ENCODE peak calls at places on chromosomes 12 and 14, in nine cellular contexts. A is H9; F is astrocyte; U is A549; H is SW480; Y is anterior cingulate cortex; G is M059J; X is activated T-helper 1 cell treated with anti-CD3 and anti-CD28 coated beads, Interleukin-12 subunit alpha, Interleukin-12 subunit beta, Interleukin-2, Interleukin-4 antibody, amounts not matched to agents 30 ng/mL and 10 ng/mL and 1 ng/mL, durations not matched to agents 14 hours and 24 hours and 36 hours; O is G401. T is an unnamed sample.
A peak's percentile ranks its signal among the peaks of the same experiment; 100 is the strongest.

GRCh38 chr12:47839214-47839613 is 19.5 kb upstream of the HDAC7 start:
- DNase-seq in A (peak; percentile 27), F (no peak), U (no peak), H (no peak), Y (no peak), G (no peak), X (no peak), O (no peak), T (no peak)

GRCh38 chr12:119673634-119674033 is 5.7 kb downstream of the PRKAB1 start:
- DNase-seq in A (no peak), F (no peak), U (no peak), H (no peak), Y (no peak), G (no peak), X (no peak), O (no peak), T (peak; percentile 17)

GRCh38 chr14:39726563-39726962 is 294.3 kb upstream of the FBXO33 start:
- DNase-seq in A (no peak), F (no peak), U (no peak), H (no peak), Y (no peak), G (no peak), X (no peak), O (no peak), T (no peak)

GRCh38 chr14:65961004-65961403 is 525.2 kb upstream of the CCDC196 start:
- DNase-seq in A (peak; percentile 75), F (peak; percentile 4), U (peak; percentile 54), H (peak; percentile 38), Y (peak; percentile 4), G (peak; percentile 20), X (peak; percentile 58), O (no peak), T (peak; percentile 66)

GRCh38 chr14:88013750-88014349 is 8.9 kb downstream of the GPR65 start:
- DNase-seq in A (peak; percentile 69), F (peak; percentile 40), U (peak; percentile 84), H (peak; percentile 83), Y (peak; percentile 38), G (peak; percentile 45), X (no peak), O (peak; percentile 93), T (no peak)

GRCh38 chr14:103143535-103143934 is 20.3 kb downstream of the TNFAIP2 start:
- DNase-seq in A (no peak), F (no peak), U (peak; percentile 63), H (no peak), Y (no peak), G (peak; percentile 41), X (no peak), O (no peak), T (no peak)

GRCh38 chr12:82608706-82609105 is 78.0 kb upstream of the TMTC2 start:
- DNase-seq in A (no peak), F (peak; percentile 41), U (no peak), H (peak; percentile 48), Y (no peak), G (peak; percentile 8), X (no peak), O (no peak), T (no peak)

GRCh38 chr14:30521899-30522736 is 36.8 kb upstream of the G2E3 start:
- DNase-seq in A (no peak), F (peak; percentile 14), U (peak; percentile 42), H (peak; percentile 28), Y (no peak), G (peak; percentile 47), X (no peak), O (peak; percentile 44), T (no peak)

GRCh38 chr12:12721251-12721689 is 4.1 kb downstream of the CDKN1B start:
- DNase-seq in A (no peak), F (no peak), U (peak; percentile 69), H (peak; percentile 48), Y (no peak), G (peak; percentile 42), X (no peak), O (no peak), T (no peak)

GRCh38 chr14:56153271-56153670 is 35.1 kb downstream of the PELI2 start:
- DNase-seq in A (no peak), F (no peak), U (no peak), H (no peak), Y (no peak), G (peak; percentile 37), X (no peak), O (no peak), T (no peak)

GRCh38 chr12:42725839-42726238 is 136.3 kb upstream of the PRICKLE1 start:
- DNase-seq in A (no peak), F (peak; percentile 98), U (no peak), H (no peak), Y (no peak), G (peak; percentile 92), X (no peak), O (no peak), T (no peak)

GRCh38 chr12:11158885-11159444 is 12.0 kb upstream of the SMIM10L1 start:
- DNase-seq in A (no peak), F (no peak), U (no peak), H (no peak), Y (no peak), G (no peak), X (no peak), O (no peak), T (no peak)

GRCh38 chr12:110743571-110744093 is 941 bp upstream of the PPP1CC start:
- DNase-seq in A (peak; percentile 41), F (no peak), U (peak; percentile 48), H (peak; percentile 18), Y (peak; percentile 53), G (peak; percentile 27), X (no peak), O (no peak), T (no peak)

GRCh38 chr12:22856120-22856699 is 231.2 kb downstream of the ETNK1 start:
- DNase-seq in A (no peak), F (peak; percentile 34), U (peak; percentile 49), H (peak; percentile 83), Y (no peak), G (peak; percentile 29), X (no peak), O (peak; percentile 19), T (no peak)

GRCh38 chr14:101064718-101065117 is 161.2 kb upstream of the RTL1 start:
- DNase-seq in A (no peak), F (no peak), U (no peak), H (no peak), Y (no peak), G (no peak), X (no peak), O (no peak), T (no peak)

GRCh38 chr12:99709116-99709515 is 61.6 kb downstream of the GARIN6 start:
- DNase-seq in A (no peak), F (no peak), U (no peak), H (no peak), Y (no peak), G (no peak), X (no peak), O (no peak), T (no peak)

GRCh38 chr12:91628656-91629055 is 446.0 kb upstream of the DCN start:
- DNase-seq in A (no peak), F (peak; percentile 6), U (no peak), H (no peak), Y (no peak), G (no peak), X (no peak), O (no peak), T (no peak)

GRCh38 chr12:105436636-105437035 is 106.1 kb downstream of the C12orf75 start:
- DNase-seq in A (no peak), F (no peak), U (no peak), H (no peak), Y (no peak), G (no peak), X (no peak), O (no peak), T (no peak)

GRCh38 chr14:105492966-105493871 is 2.2 kb downstream of the TEDC1 start:
- DNase-seq in A (peak; percentile 25), F (no peak), U (peak; percentile 5), H (no peak), Y (no peak), G (no peak), X (no peak), O (no peak), T (no peak)

GRCh38 chr14:72617391-72618011 is 276.4 kb downstream of the DPF3 start:
- DNase-seq in A (no peak), F (peak; percentile 80), U (no peak), H (no peak), Y (no peak), G (peak; percentile 97), X (no peak), O (peak; percentile 81), T (no peak)

GRCh38 chr12:91143241-91143640 is 31.9 kb upstream of the LUM start:
- DNase-seq in A (no peak), F (peak; percentile 43), U (no peak), H (no peak), Y (no peak), G (no peak), X (no peak), O (no peak), T (no peak)

GRCh38 chr12:6329693-6330045 is 12.2 kb downstream of the TNFRSF1A start:
- DNase-seq in A (no peak), F (no peak), U (no peak), H (no peak), Y (no peak), G (no peak), X (no peak), O (no peak), T (no peak)

GRCh38 chr12:110281549-110282342 is 699 bp downstream of the ATP2A2 start:
- DNase-seq in A (peak; percentile 44), F (no peak), U (peak; percentile 75), H (peak; percentile 50), Y (peak; percentile 62), G (peak; percentile 56), X (peak; percentile 41), O (peak; percentile 38), T (peak; percentile 66)

GRCh38 chr12:115857160-115857920 is 420.2 kb downstream of the MED13L start:
- DNase-seq in A (no peak), F (no peak), U (no peak), H (no peak), Y (no peak), G (no peak), X (no peak), O (no peak), T (no peak)

GRCh38 chr12:779745-780734 is 27.7 kb downstream of the WNK1 start:
- DNase-seq in A (no peak), F (peak; percentile 79), U (peak; percentile 39), H (no peak), Y (no peak), G (peak; percentile 63), X (no peak), O (no peak), T (no peak)

GRCh38 chr12:70590051-70590450 is 47.2 kb downstream of the PTPRB start:
- DNase-seq in A (peak; percentile 87), F (peak; percentile 61), U (peak; percentile 77), H (peak; percentile 51), Y (peak; percentile 39), G (peak; percentile 74), X (peak; percentile 16), O (peak; percentile 46), T (peak; percentile 26)

GRCh38 chr12:76329163-76329562 is 19.1 kb downstream of the BBS10 start:
- DNase-seq in A (no peak), F (peak; percentile 96), U (peak; percentile 21), H (peak; percentile 28), Y (no peak), G (peak; percentile 83), X (no peak), O (no peak), T (no peak)

GRCh38 chr14:88326352-88327103 is 3.5 kb upstream of the KCNK10 start:
- DNase-seq in A (peak; percentile 47), F (no peak), U (no peak), H (no peak), Y (peak; percentile 32), G (no peak), X (no peak), O (peak; percentile 57), T (no peak)

GRCh38 chr12:119744900-119745606 is 77.1 kb downstream of the PRKAB1 start:
- DNase-seq in A (no peak), F (no peak), U (no peak), H (no peak), Y (no peak), G (no peak), X (no peak), O (no peak), T (no peak)

GRCh38 chr14:41570415-41571155 is 36.1 kb upstream of the LRFN5 start:
- DNase-seq in A (no peak), F (no peak), U (no peak), H (no peak), Y (no peak), G (no peak), X (no peak), O (no peak), T (no peak)

GRCh38 chr12:107570721-107571120 is 114.9 kb upstream of the PWP1 start:
- DNase-seq in A (no peak), F (peak; percentile 39), U (no peak), H (no peak), Y (no peak), G (peak; percentile 15), X (no peak), O (no peak), T (no peak)

T was measured in T-helper 2 cell treated with Interferon-gamma antibody and Interleukin-4, amounts not matched to agents 5 μg/mL and 100 μg/mL, for 36 hours.